ENCODE peak calls at places on chromosomes 11 and 22, in nine cellular contexts. One of them, this sample, is unnamed.

GRCh38 chr11:66570117-66570825 is 1.9 kb upstream of the CTSF start:
- DNase-seq in A549: no peak
- DNase-seq in fibroblast of pulmonary artery: no peak
- DNase-seq in GM06990: no peak
- DNase-seq in H9: peak
- DNase-seq in BJ: no peak
- DNase-seq in AG10803: no peak
- DNase-seq in AG09309: no peak
- DNase-seq in PC-3: no peak
- DNase-seq in this sample: no peak

GRCh38 chr11:539971-540481 is 2.7 kb downstream of the LRRC56 start:
- DNase-seq in AG09309: no peak
- DNase-seq in BJ: no peak
- DNase-seq in A549: no peak
- DNase-seq in GM06990: no peak
- DNase-seq in PC-3: no peak
- DNase-seq in fibroblast of pulmonary artery: no peak
- DNase-seq in H9: no peak
- DNase-seq in AG10803: no peak
- DNase-seq in this sample: no peak

GRCh38 chr22:28951969-28952521 is 68.7 kb downstream of the ZNRF3 start:
- DNase-seq in AG09309: peak
- DNase-seq in H9: no peak
- DNase-seq in A549: no peak
- DNase-seq in AG10803: peak
- DNase-seq in BJ: peak
- DNase-seq in fibroblast of pulmonary artery: peak
- DNase-seq in PC-3: no peak
- DNase-seq in GM06990: no peak
- DNase-seq in this sample: no peak

GRCh38 chr11:25838918-25839611 is 492.9 kb upstream of the ANO3 start:
- DNase-seq in fibroblast of pulmonary artery: no peak
- DNase-seq in BJ: no peak
- DNase-seq in AG09309: no peak
- DNase-seq in H9: no peak
- DNase-seq in AG10803: no peak
- DNase-seq in PC-3: peak
- DNase-seq in GM06990: no peak
- DNase-seq in A549: no peak
- DNase-seq in this sample: no peak

GRCh38 chr11:128688031-128688713 is 5.7 kb upstream of the FLI1 start:
- DNase-seq in GM06990: no peak
- DNase-seq in fibroblast of pulmonary artery: no peak
- DNase-seq in AG10803: no peak
- DNase-seq in PC-3: no peak
- DNase-seq in A549: no peak
- DNase-seq in BJ: no peak
- DNase-seq in H9: no peak
- DNase-seq in AG09309: no peak
- DNase-seq in this sample: no peak

GRCh38 chr11:29321293-29322132 is 695.3 kb downstream of the KCNA4 start:
- DNase-seq in fibroblast of pulmonary artery: peak
- DNase-seq in H9: no peak
- DNase-seq in GM06990: no peak
- DNase-seq in PC-3: peak
- DNase-seq in BJ: no peak
- DNase-seq in AG09309: no peak
- DNase-seq in A549: peak
- DNase-seq in AG10803: no peak
- DNase-seq in this sample: peak

GRCh38 chr11:47154738-47155570 is 21.7 kb downstream of the ARFGAP2 start:
- DNase-seq in BJ: no peak
- DNase-seq in PC-3: no peak
- DNase-seq in H9: no peak
- DNase-seq in GM06990: no peak
- DNase-seq in fibroblast of pulmonary artery: no peak
- DNase-seq in AG10803: no peak
- DNase-seq in A549: no peak
- DNase-seq in AG09309: no peak
- DNase-seq in this sample: no peak

GRCh38 chr22:16915711-16916110 is 90.5 kb upstream of the XKR3 start:
- DNase-seq in H9: no peak
- DNase-seq in fibroblast of pulmonary artery: no peak
- DNase-seq in PC-3: no peak
- DNase-seq in BJ: no peak
- DNase-seq in AG10803: peak
- DNase-seq in GM06990: no peak
- DNase-seq in AG09309: no peak
- DNase-seq in A549: no peak
- DNase-seq in this sample: peak

GRCh38 chr22:46612904-46613605 is 7.1 kb upstream of the GRAMD4 start:
- DNase-seq in A549: no peak
- DNase-seq in H9: no peak
- DNase-seq in AG09309: no peak
- DNase-seq in PC-3: no peak
- DNase-seq in BJ: no peak
- DNase-seq in GM06990: peak
- DNase-seq in AG10803: no peak
- DNase-seq in fibroblast of pulmonary artery: no peak
- DNase-seq in this sample: no peak

GRCh38 chr11:61969838-61970452 is 2.5 kb upstream of the FTH1 start:
- DNase-seq in GM06990: no peak
- DNase-seq in PC-3: peak
- DNase-seq in BJ: peak
- DNase-seq in A549: peak
- DNase-seq in H9: no peak
- DNase-seq in AG10803: peak
- DNase-seq in AG09309: peak
- DNase-seq in fibroblast of pulmonary artery: peak
- DNase-seq in this sample: peak

GRCh38 chr11:90134420-90135003 is at the start of gene NAALAD2:
- DNase-seq in GM06990: peak
- DNase-seq in AG09309: no peak
- DNase-seq in AG10803: peak
- DNase-seq in H9: peak
- DNase-seq in fibroblast of pulmonary artery: peak
- DNase-seq in A549: peak
- DNase-seq in PC-3: no peak
- DNase-seq in BJ: no peak
- DNase-seq in this sample: no peak
- TF ChIP-seq CTCF in GM06990: no peak
- TF ChIP-seq CTCF in AG09309: no peak
- TF ChIP-seq CTCF in AG10803: no peak
- TF ChIP-seq CTCF in H9: no peak
- TF ChIP-seq CTCF in fibroblast of pulmonary artery: no peak
- TF ChIP-seq CTCF in A549: no peak
- TF ChIP-seq CTCF in PC-3: no peak
- TF ChIP-seq CTCF in BJ: no peak
- TF ChIP-seq CTCF in this sample: no peak

DNA sequence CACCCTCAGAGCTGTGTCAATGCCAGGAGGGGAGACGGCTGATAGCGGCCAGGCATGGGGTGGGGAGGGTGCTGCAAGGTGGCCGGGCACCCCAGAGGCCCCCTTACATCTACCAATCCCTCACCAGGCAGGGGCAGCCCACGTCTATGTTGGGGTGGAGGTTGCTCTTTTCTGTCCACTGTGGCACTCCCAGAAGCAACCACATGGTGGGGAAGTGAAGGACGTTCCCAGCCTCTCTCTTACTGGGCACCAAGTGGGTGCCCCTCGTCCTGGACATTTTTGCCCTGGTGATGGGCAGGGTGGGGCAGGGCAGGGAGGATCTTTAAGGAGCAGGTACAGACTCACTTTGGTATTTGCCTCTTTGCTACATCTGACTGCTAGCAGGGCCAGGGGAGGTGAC is 47.5 kb downstream of the NECTIN1 start:
- DNase-seq in A549: no peak
- DNase-seq in PC-3: no peak
- DNase-seq in AG10803: no peak
- DNase-seq in AG09309: no peak
- DNase-seq in fibroblast of pulmonary artery: no peak
- DNase-seq in H9: no peak
- DNase-seq in GM06990: no peak
- DNase-seq in BJ: no peak
- DNase-seq in this sample: no peak
- TF ChIP-seq CTCF in A549: no peak
- TF ChIP-seq CTCF in PC-3: peak
- TF ChIP-seq CTCF in AG10803: peak
- TF ChIP-seq CTCF in AG09309: peak
- TF ChIP-seq CTCF in fibroblast of pulmonary artery: peak
- TF ChIP-seq CTCF in H9: peak
- TF ChIP-seq CTCF in GM06990: peak
- TF ChIP-seq CTCF in BJ: peak
- TF ChIP-seq CTCF in this sample: peak

GRCh38 chr11:12237381-12237784 is 127.0 kb downstream of the MICAL2 start:
- DNase-seq in AG09309: no peak
- DNase-seq in H9: no peak
- DNase-seq in AG10803: no peak
- DNase-seq in fibroblast of pulmonary artery: no peak
- DNase-seq in PC-3: no peak
- DNase-seq in BJ: no peak
- DNase-seq in GM06990: no peak
- DNase-seq in A549: no peak
- DNase-seq in this sample: no peak

GRCh38 chr11:12235549-12235944 is 125.2 kb downstream of the MICAL2 start:
- DNase-seq in PC-3: no peak
- DNase-seq in H9: no peak
- DNase-seq in A549: peak
- DNase-seq in AG10803: no peak
- DNase-seq in AG09309: no peak
- DNase-seq in BJ: no peak
- DNase-seq in fibroblast of pulmonary artery: peak
- DNase-seq in GM06990: no peak
- DNase-seq in this sample: no peak

GRCh38 chr11:12235080-12235479 is 124.7 kb downstream of the MICAL2 start:
- DNase-seq in A549: no peak
- DNase-seq in GM06990: no peak
- DNase-seq in PC-3: no peak
- DNase-seq in BJ: no peak
- DNase-seq in AG09309: no peak
- DNase-seq in AG10803: no peak
- DNase-seq in fibroblast of pulmonary artery: no peak
- DNase-seq in H9: no peak
- DNase-seq in this sample: no peak

GRCh38 chr11:12235945-12236743 is 125.8 kb downstream of the MICAL2 start:
- DNase-seq in A549: peak
- DNase-seq in AG10803: peak
- DNase-seq in GM06990: no peak
- DNase-seq in PC-3: peak
- DNase-seq in BJ: no peak
- DNase-seq in AG09309: peak
- DNase-seq in fibroblast of pulmonary artery: peak
- DNase-seq in H9: no peak
- DNase-seq in this sample: peak

GRCh38 chr11:12236744-12237101 is 126.3 kb downstream of the MICAL2 start:
- DNase-seq in H9: no peak
- DNase-seq in fibroblast of pulmonary artery: no peak
- DNase-seq in AG10803: no peak
- DNase-seq in PC-3: no peak
- DNase-seq in A549: no peak
- DNase-seq in GM06990: no peak
- DNase-seq in AG09309: no peak
- DNase-seq in BJ: no peak
- DNase-seq in this sample: no peak
- TF ChIP-seq CTCF in H9: no peak
- TF ChIP-seq CTCF in fibroblast of pulmonary artery: no peak
- TF ChIP-seq CTCF in AG10803: no peak
- TF ChIP-seq CTCF in PC-3: no peak
- TF ChIP-seq CTCF in A549: no peak
- TF ChIP-seq CTCF in GM06990: no peak
- TF ChIP-seq CTCF in AG09309: no peak
- TF ChIP-seq CTCF in BJ: no peak
- TF ChIP-seq CTCF in this sample: no peak

DNA sequence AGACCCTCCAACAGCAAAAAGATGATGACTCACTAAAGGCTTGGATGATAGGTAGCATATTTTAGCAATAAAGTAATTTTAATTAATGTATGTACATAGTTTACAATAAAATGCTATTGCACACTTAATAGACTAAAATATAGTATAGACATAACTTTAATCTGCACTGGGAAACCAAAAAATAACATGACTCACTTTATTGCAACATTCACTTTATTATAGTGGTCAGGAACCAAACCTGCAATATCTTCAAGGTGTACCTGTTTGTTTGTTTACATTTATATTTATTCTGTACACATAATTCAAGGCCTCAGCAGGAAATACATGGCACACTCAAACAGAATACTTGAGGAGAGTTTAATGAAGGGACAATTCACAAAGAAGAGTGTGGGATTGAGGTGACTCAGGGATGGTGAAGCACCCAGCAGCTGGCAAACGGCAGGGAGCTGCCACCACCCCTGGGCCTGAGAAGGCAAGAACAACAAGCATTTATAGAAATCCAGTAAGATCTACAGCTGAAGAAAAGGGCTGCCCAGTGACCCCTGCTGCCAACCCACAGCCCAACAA is 51.5 kb upstream of the POU2AF2 start:
- DNase-seq in A549: no peak
- DNase-seq in AG09309: no peak
- DNase-seq in AG10803: no peak
- DNase-seq in H9: no peak
- DNase-seq in PC-3: peak
- DNase-seq in fibroblast of pulmonary artery: no peak
- DNase-seq in BJ: no peak
- DNase-seq in GM06990: no peak
- DNase-seq in this sample: peak
- TF ChIP-seq CTCF in A549: no peak
- TF ChIP-seq CTCF in AG09309: no peak
- TF ChIP-seq CTCF in AG10803: no peak
- TF ChIP-seq CTCF in H9: no peak
- TF ChIP-seq CTCF in PC-3: no peak
- TF ChIP-seq CTCF in fibroblast of pulmonary artery: no peak
- TF ChIP-seq CTCF in BJ: no peak
- TF ChIP-seq CTCF in GM06990: no peak
- TF ChIP-seq CTCF in this sample: no peak

GRCh38 chr22:18987765-18988164 is 51.7 kb upstream of the PRODH start:
- DNase-seq in AG10803: no peak
- DNase-seq in fibroblast of pulmonary artery: no peak
- DNase-seq in A549: no peak
- DNase-seq in GM06990: no peak
- DNase-seq in H9: peak
- DNase-seq in AG09309: no peak
- DNase-seq in BJ: no peak
- DNase-seq in PC-3: no peak
- DNase-seq in this sample: no peak
- TF ChIP-seq CTCF in AG10803: peak
- TF ChIP-seq CTCF in fibroblast of pulmonary artery: peak
- TF ChIP-seq CTCF in A549: peak
- TF ChIP-seq CTCF in GM06990: peak
- TF ChIP-seq CTCF in H9: peak
- TF ChIP-seq CTCF in AG09309: peak
- TF ChIP-seq CTCF in BJ: peak
- TF ChIP-seq CTCF in PC-3: peak
- TF ChIP-seq CTCF in this sample: no peak

This sample was measured in MCF 10A.